ENCODE peak calls at places on chromosomes 12 and 14, in seven cellular contexts. E is lung, W is HCT116, G is AG04450, A is SK-N-SH, Y is tibial artery, C is heart left ventricle. H is an unnamed sample.
A peak's percentile ranks its signal among the peaks of the same experiment; 100 is the strongest.

GRCh38 chr14:77991128-77991772 is 178.9 kb upstream of the NRXN3 start:
- DNase-seq in E (no peak), W (no peak), G (no peak), A (peak; percentile 54), Y (no peak), C (no peak), H (no peak)

GRCh38 chr14:71408362-71409035 is 501.2 kb downstream of the PCNX1 start:
- DNase-seq in E (no peak), W (no peak), G (no peak), A (no peak), Y (no peak), C (no peak), H (no peak)

GRCh38 chr12:27344246-27344645 is 11.6 kb downstream of the BMAL2 start:
- DNase-seq in E (no peak), W (no peak), G (no peak), A (no peak), Y (no peak), C (no peak), H (no peak)

GRCh38 chr14:37763266-37763665 is 167.8 kb downstream of the TTC6 start:
- DNase-seq in E (no peak), W (no peak), G (no peak), A (no peak), Y (no peak), C (no peak), H (no peak)

GRCh38 chr12:121781751-121782615 is 11.5 kb downstream of the RHOF start:
- DNase-seq in E (no peak), W (no peak), G (no peak), A (no peak), Y (no peak), C (peak; percentile 36), H (no peak)

GRCh38 chr14:66746316-66747006 is 238.5 kb downstream of the GPHN start:
- DNase-seq in E (no peak), W (peak; percentile 57), G (peak; percentile 1), A (peak; percentile 31), Y (no peak), C (no peak), H (no peak)

GRCh38 chr14:99133563-99134332 is 138.2 kb downstream of the BCL11B start:
- DNase-seq in E (peak; percentile 26), W (no peak), G (no peak), A (peak; percentile 1), Y (peak; percentile 57), C (no peak), H (no peak)

GRCh38 chr12:75706786-75707605 is 195.6 kb upstream of the KRR1 start:
- DNase-seq in E (no peak), W (no peak), G (no peak), A (peak; percentile 29), Y (no peak), C (no peak), H (no peak)

GRCh38 chr12:94545937-94546771 is 86.5 kb upstream of the CEP83 start:
- DNase-seq in E (peak; percentile 68), W (peak; percentile 77), G (peak; percentile 30), A (peak; percentile 75), Y (no peak), C (peak; percentile 46), H (peak; percentile 22)

GRCh38 chr12:124529595-124530276 is 37.7 kb downstream of the NCOR2 start:
- DNase-seq in E (no peak), W (no peak), G (no peak), A (no peak), Y (no peak), C (no peak), H (no peak)

GRCh38 chr14:89251066-89251465 is 166.0 kb downstream of the FOXN3 start:
- DNase-seq in E (no peak), W (no peak), G (no peak), A (no peak), Y (no peak), C (no peak), H (no peak)

GRCh38 chr12:106238146-106238545 is 9.7 kb downstream of the CKAP4 start:
- DNase-seq in E (no peak), W (no peak), G (no peak), A (no peak), Y (no peak), C (peak; percentile 56), H (no peak)

GRCh38 chr12:130617219-130617618 is 98.9 kb downstream of the RIMBP2 start:
- DNase-seq in E (no peak), W (no peak), G (no peak), A (no peak), Y (peak; percentile 38), C (no peak), H (no peak)

GRCh38 chr14:36672095-36672494 is 10.4 kb downstream of the PAX9 start:
- DNase-seq in E (no peak), W (no peak), G (no peak), A (no peak), Y (no peak), C (no peak), H (no peak)

GRCh38 chr12:26523708-26524150 is 309.3 kb downstream of the ITPR2 start:
- DNase-seq in E (peak; percentile 91), W (no peak), G (peak; percentile 75), A (peak; percentile 67), Y (peak; percentile 98), C (peak; percentile 90), H (peak; percentile 43)

GRCh38 chr14:73757876-73758391 is 43.8 kb upstream of the PNMA1 start:
- DNase-seq in E (no peak), W (no peak), G (no peak), A (peak; percentile 79), Y (no peak), C (no peak), H (no peak)

GRCh38 chr14:51109651-51110050 is 14.7 kb upstream of the TRIM9 start:
- DNase-seq in E (no peak), W (no peak), G (no peak), A (no peak), Y (no peak), C (no peak), H (no peak)

GRCh38 chr12:55037349-55037748 is 17.6 kb downstream of the NEUROD4 start:
- DNase-seq in E (no peak), W (no peak), G (no peak), A (no peak), Y (no peak), C (no peak), H (no peak)

GRCh38 chr14:94397279-94397898 is 9.0 kb upstream of the SERPINA1 start:
- DNase-seq in E (no peak), W (no peak), G (no peak), A (no peak), Y (no peak), C (no peak), H (no peak)
- H3K27ac ChIP-seq in E (no peak overlapping the region), W (no peak overlapping the region), G (no peak overlapping the region), A (no peak overlapping the region), Y (no peak overlapping the region), C (no peak overlapping the region), H (no peak overlapping the region)

GRCh38 chr12:53993397-53994267 is 6.3 kb upstream of the HOXC9 start:
- DNase-seq in E (no peak), W (no peak), G (no peak), A (no peak), Y (no peak), C (no peak), H (no peak)
- H3K27ac ChIP-seq in E (no peak overlapping the region), W (peak overlapping the region; percentile 81), G (no peak overlapping the region), A (no peak overlapping the region), Y (peak overlapping the region; percentile 98), C (no peak overlapping the region), H (no peak overlapping the region)

GRCh38 chr12:89203144-89203543 is 149.2 kb downstream of the DUSP6 start:
- DNase-seq in E (no peak), W (no peak), G (no peak), A (no peak), Y (no peak), C (no peak), H (no peak)

GRCh38 chr12:89205517-89205916 is 146.8 kb downstream of the DUSP6 start:
- DNase-seq in E (no peak), W (no peak), G (no peak), A (no peak), Y (no peak), C (no peak), H (no peak)

GRCh38 chr12:89195470-89195869 is 156.8 kb downstream of the DUSP6 start:
- DNase-seq in E (no peak), W (no peak), G (no peak), A (no peak), Y (no peak), C (no peak), H (no peak)

GRCh38 chr12:89194683-89195082 is 157.6 kb downstream of the DUSP6 start:
- DNase-seq in E (no peak), W (no peak), G (no peak), A (no peak), Y (no peak), C (no peak), H (no peak)

GRCh38 chr12:89200217-89200616 is 152.1 kb downstream of the DUSP6 start:
- DNase-seq in E (no peak), W (no peak), G (no peak), A (no peak), Y (no peak), C (no peak), H (no peak)
- H3K27ac ChIP-seq in E (no peak overlapping the region), W (no peak overlapping the region), G (no peak overlapping the region), A (no peak overlapping the region), Y (no peak overlapping the region), C (no peak overlapping the region), H (no peak overlapping the region)

GRCh38 chr14:92497391-92497790 is 16.2 kb upstream of the RIN3 start:
- DNase-seq in E (no peak), W (no peak), G (no peak), A (no peak), Y (no peak), C (no peak), H (no peak)

GRCh38 chr14:92496458-92496857 is 17.1 kb upstream of the RIN3 start:
- DNase-seq in E (no peak), W (no peak), G (no peak), A (no peak), Y (no peak), C (no peak), H (no peak)

GRCh38 chr14:92500491-92500941 is 13.1 kb upstream of the RIN3 start:
- DNase-seq in E (no peak), W (no peak), G (no peak), A (no peak), Y (no peak), C (no peak), H (no peak)

GRCh38 chr14:92501891-92502351 is 11.7 kb upstream of the RIN3 start:
- DNase-seq in E (no peak), W (no peak), G (no peak), A (no peak), Y (no peak), C (no peak), H (no peak)

GRCh38 chr14:92499216-92499615 is 14.4 kb upstream of the RIN3 start:
- DNase-seq in E (no peak), W (no peak), G (no peak), A (no peak), Y (no peak), C (no peak), H (no peak)
- H3K27ac ChIP-seq in E (no peak overlapping the region), W (no peak overlapping the region), G (no peak overlapping the region), A (no peak overlapping the region), Y (no peak overlapping the region), C (no peak overlapping the region), H (no peak overlapping the region)

H was measured in substantia nigra.